ENCODE peak calls at places on chromosomes 2 and 18, in seven cellular contexts. One of them, this sample, is unnamed.
A peak's percentile ranks its signal among the peaks of the same experiment; 100 is the strongest.

GRCh38 chr18:10086458-10086857 is 172.6 kb downstream of the VAPA start:
- DNase-seq in EL: no peak
- DNase-seq in head of caudate nucleus: no peak
- DNase-seq in cardiac fibroblast: no peak
- DNase-seq in NCI-H524 treated with DMSO at 0.1 percent for 48 hours: no peak
- DNase-seq in NCI-H1105: no peak
- DNase-seq in uterus: no peak
- DNase-seq in this sample: no peak

GRCh38 chr2:219517954-219518778 is 3.9 kb downstream of the ASIC4 start:
- DNase-seq in EL: no peak
- DNase-seq in head of caudate nucleus: no peak
- DNase-seq in cardiac fibroblast: no peak
- DNase-seq in NCI-H524 treated with DMSO at 0.1 percent for 48 hours: peak; percentile 25
- DNase-seq in NCI-H1105: no peak
- DNase-seq in uterus: no peak
- DNase-seq in this sample: no peak

GRCh38 chr2:239109041-239109915 is 261.4 kb downstream of the TWIST2 start:
- DNase-seq in EL: no peak
- DNase-seq in head of caudate nucleus: no peak
- DNase-seq in cardiac fibroblast: peak; percentile 9
- DNase-seq in NCI-H524 treated with DMSO at 0.1 percent for 48 hours: no peak
- DNase-seq in NCI-H1105: peak; percentile 76
- DNase-seq in uterus: no peak
- DNase-seq in this sample: no peak

GRCh38 chr2:223896751-223897320 is 48.3 kb downstream of the WDFY1 start:
- DNase-seq in EL: peak; percentile 43
- DNase-seq in head of caudate nucleus: no peak
- DNase-seq in cardiac fibroblast: peak; percentile 39
- DNase-seq in NCI-H524 treated with DMSO at 0.1 percent for 48 hours: no peak
- DNase-seq in NCI-H1105: no peak
- DNase-seq in uterus: no peak
- DNase-seq in this sample: peak; percentile 26

GRCh38 chr2:168948621-168949212 is 47.6 kb downstream of the G6PC2 start:
- DNase-seq in EL: peak; percentile 21
- DNase-seq in head of caudate nucleus: no peak
- DNase-seq in cardiac fibroblast: peak; percentile 52
- DNase-seq in NCI-H524 treated with DMSO at 0.1 percent for 48 hours: no peak
- DNase-seq in NCI-H1105: no peak
- DNase-seq in uterus: no peak
- DNase-seq in this sample: no peak

GRCh38 chr2:2229898-2230817 is 100.9 kb downstream of the MYT1L start:
- DNase-seq in EL: peak; percentile 1
- DNase-seq in head of caudate nucleus: peak; percentile 68
- DNase-seq in cardiac fibroblast: no peak
- DNase-seq in NCI-H524 treated with DMSO at 0.1 percent for 48 hours: peak; percentile 46
- DNase-seq in NCI-H1105: no peak
- DNase-seq in uterus: no peak
- DNase-seq in this sample: no peak

GRCh38 chr18:6004683-6005082 is 109.4 kb upstream of the TMEM200C start:
- DNase-seq in EL: no peak
- DNase-seq in head of caudate nucleus: no peak
- DNase-seq in cardiac fibroblast: no peak
- DNase-seq in NCI-H524 treated with DMSO at 0.1 percent for 48 hours: no peak
- DNase-seq in NCI-H1105: no peak
- DNase-seq in uterus: no peak
- DNase-seq in this sample: no peak

GRCh38 chr2:20665261-20666113 is 1.5 kb upstream of the GDF7 start:
- DNase-seq in EL: no peak
- DNase-seq in head of caudate nucleus: no peak
- DNase-seq in cardiac fibroblast: no peak
- DNase-seq in NCI-H524 treated with DMSO at 0.1 percent for 48 hours: peak; percentile 4
- DNase-seq in NCI-H1105: no peak
- DNase-seq in uterus: no peak
- DNase-seq in this sample: no peak

GRCh38 chr2:86105969-86106945 is at the start of gene PTCD3:
- DNase-seq in EL: peak; percentile 95
- DNase-seq in head of caudate nucleus: peak; percentile 96
- DNase-seq in cardiac fibroblast: peak; percentile 97
- DNase-seq in NCI-H524 treated with DMSO at 0.1 percent for 48 hours: peak; percentile 75
- DNase-seq in NCI-H1105: peak; percentile 94
- DNase-seq in uterus: peak; percentile 93
- DNase-seq in this sample: peak; percentile 93

This sample was measured in astrocyte.